ENCODE peak calls at places on chromosomes 16 and 17, in seven cellular contexts. One of them, this sample, is unnamed.

GRCh38 chr16:23765933-23766332 is 11.1 kb downstream of the CHP2 start:
- DNase-seq in HepG2: no peak
- DNase-seq in K562: no peak
- DNase-seq in GM12878: no peak
- DNase-seq in H1: no peak
- DNase-seq in HCT116: no peak
- DNase-seq in SK-N-SH: no peak
- DNase-seq in this sample: no peak

GRCh38 chr16:4360538-4361021 is 9.5 kb upstream of the PAM16 start:
- DNase-seq in SK-N-SH: peak; percentile 81
- DNase-seq in GM12878: no peak
- DNase-seq in HepG2: no peak
- DNase-seq in K562: peak; percentile 63
- DNase-seq in HCT116: no peak
- DNase-seq in H1: no peak
- DNase-seq in this sample: peak; percentile 76

GRCh38 chr16:4381072-4381934 is 9.7 kb downstream of the VASN start:
- DNase-seq in SK-N-SH: no peak
- DNase-seq in GM12878: no peak
- DNase-seq in K562: no peak
- DNase-seq in HCT116: no peak
- DNase-seq in H1: no peak
- DNase-seq in HepG2: no peak
- DNase-seq in this sample: no peak

GRCh38 chr17:76989519-76989918 is 121.3 kb downstream of the MGAT5B start:
- DNase-seq in H1: no peak
- DNase-seq in SK-N-SH: no peak
- DNase-seq in GM12878: no peak
- DNase-seq in K562: no peak
- DNase-seq in HepG2: no peak
- DNase-seq in HCT116: no peak
- DNase-seq in this sample: no peak

GRCh38 chr17:81867952-81868673 is 3.0 kb downstream of the ARHGDIA start:
- DNase-seq in GM12878: no peak
- DNase-seq in K562: no peak
- DNase-seq in HepG2: no peak
- DNase-seq in H1: no peak
- DNase-seq in HCT116: peak; percentile 68
- DNase-seq in SK-N-SH: peak; percentile 51
- DNase-seq in this sample: peak; percentile 38

GRCh38 chr16:75550211-75550662 is 5.8 kb downstream of the TMEM231 start:
- DNase-seq in K562: no peak
- DNase-seq in SK-N-SH: no peak
- DNase-seq in H1: no peak
- DNase-seq in HCT116: no peak
- DNase-seq in GM12878: peak; percentile 69
- DNase-seq in HepG2: peak; percentile 58
- DNase-seq in this sample: peak; percentile 21

GRCh38 chr16:56748191-56748590 is 18.3 kb downstream of the NUP93 start:
- DNase-seq in SK-N-SH: no peak
- DNase-seq in HepG2: no peak
- DNase-seq in H1: no peak
- DNase-seq in K562: no peak
- DNase-seq in HCT116: no peak
- DNase-seq in GM12878: no peak
- DNase-seq in this sample: no peak

GRCh38 chr17:72412650-72413076 is 291.8 kb downstream of the SOX9 start:
- DNase-seq in HCT116: no peak
- DNase-seq in GM12878: no peak
- DNase-seq in HepG2: peak; percentile 70
- DNase-seq in SK-N-SH: no peak
- DNase-seq in H1: no peak
- DNase-seq in K562: no peak
- DNase-seq in this sample: no peak

GRCh38 chr17:82231562-82232321 is 2.9 kb downstream of the SLC16A3 start:
- DNase-seq in HCT116: no peak
- DNase-seq in HepG2: peak; percentile 94
- DNase-seq in SK-N-SH: no peak
- DNase-seq in GM12878: no peak
- DNase-seq in H1: peak; percentile 85
- DNase-seq in K562: peak; percentile 91
- DNase-seq in this sample: peak; percentile 95

GRCh38 chr17:77352441-77352840 is 211.7 kb downstream of the SEC14L1 start:
- DNase-seq in H1: no peak
- DNase-seq in GM12878: no peak
- DNase-seq in K562: no peak
- DNase-seq in HCT116: no peak
- DNase-seq in HepG2: no peak
- DNase-seq in SK-N-SH: no peak
- DNase-seq in this sample: no peak

GRCh38 chr16:50861926-50862325 is 120.0 kb downstream of the CYLD start:
- DNase-seq in HCT116: peak; percentile 46
- DNase-seq in GM12878: no peak
- DNase-seq in SK-N-SH: no peak
- DNase-seq in K562: no peak
- DNase-seq in HepG2: peak; percentile 86
- DNase-seq in H1: no peak
- DNase-seq in this sample: no peak

GRCh38 chr16:19446300-19446846 is 28.7 kb downstream of the TMC5 start:
- DNase-seq in SK-N-SH: no peak
- DNase-seq in GM12878: no peak
- DNase-seq in HCT116: no peak
- DNase-seq in K562: no peak
- DNase-seq in H1: no peak
- DNase-seq in HepG2: no peak
- DNase-seq in this sample: no peak

GRCh38 chr17:9924735-9925191 is 19.7 kb upstream of the RCVRN start:
- DNase-seq in H1: no peak
- DNase-seq in HCT116: peak; percentile 81
- DNase-seq in SK-N-SH: peak; percentile 61
- DNase-seq in HepG2: peak; percentile 66
- DNase-seq in K562: peak; percentile 54
- DNase-seq in GM12878: peak; percentile 48
- DNase-seq in this sample: peak; percentile 50

GRCh38 chr17:47304191-47304590 is 19.6 kb upstream of the EFCAB13 start:
- DNase-seq in K562: no peak
- DNase-seq in HCT116: no peak
- DNase-seq in HepG2: no peak
- DNase-seq in SK-N-SH: no peak
- DNase-seq in H1: no peak
- DNase-seq in GM12878: no peak
- DNase-seq in this sample: no peak

GRCh38 chr17:63033142-63033541 is 67.1 kb downstream of the TANC2 start:
- DNase-seq in HCT116: no peak
- DNase-seq in H1: no peak
- DNase-seq in K562: no peak
- DNase-seq in GM12878: no peak
- DNase-seq in SK-N-SH: no peak
- DNase-seq in HepG2: no peak
- DNase-seq in this sample: no peak
- TF ChIP-seq JUND in HCT116: no peak
- TF ChIP-seq JUND in H1: no peak
- TF ChIP-seq JUND in K562: no peak
- TF ChIP-seq JUND in GM12878: no peak
- TF ChIP-seq JUND in SK-N-SH: no peak
- TF ChIP-seq JUND in HepG2: no peak
- TF ChIP-seq JUND in this sample: no peak

DNA sequence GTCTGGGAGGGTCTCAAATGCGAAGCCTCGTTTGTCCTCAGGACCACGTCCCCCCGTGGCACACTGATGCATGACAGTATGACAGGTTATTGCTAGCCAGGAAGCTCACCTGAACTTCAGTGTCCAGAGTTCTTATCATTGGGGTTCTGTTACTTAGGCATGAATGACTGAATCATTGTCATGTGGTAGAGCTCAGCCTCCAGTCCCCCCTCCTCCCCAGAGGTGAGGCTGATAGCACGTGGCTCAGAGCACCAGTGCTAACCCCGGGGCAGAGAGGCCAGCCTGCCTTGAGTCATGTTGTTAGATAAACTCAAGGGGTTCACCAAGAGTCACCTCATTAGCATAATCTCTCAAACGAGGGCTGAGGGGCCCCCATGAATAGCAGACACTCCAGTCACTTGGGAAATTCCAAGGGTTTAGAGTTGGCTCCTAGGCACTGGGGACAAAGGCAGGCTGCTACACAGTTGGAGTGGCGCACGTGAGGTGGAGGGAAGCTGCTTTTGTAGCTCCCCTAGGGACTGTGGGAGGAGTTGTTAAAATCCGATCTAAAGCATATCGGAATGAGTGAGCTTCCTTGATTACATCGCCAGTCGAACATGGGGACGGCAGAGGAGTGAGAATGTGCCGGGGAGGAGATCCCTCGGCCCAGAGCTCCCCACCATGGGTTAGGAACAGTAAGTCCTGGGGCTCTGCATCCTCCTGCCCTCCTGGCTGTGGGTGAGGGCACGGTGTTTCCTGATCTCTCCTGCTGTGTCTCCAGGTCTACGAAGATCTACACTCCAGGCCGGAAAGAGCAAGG is 18.2 kb downstream of the DHX38 start:
- DNase-seq in SK-N-SH: no peak
- DNase-seq in HepG2: no peak
- DNase-seq in H1: no peak
- DNase-seq in HCT116: no peak
- DNase-seq in GM12878: no peak
- DNase-seq in K562: peak; percentile 50
- DNase-seq in this sample: no peak
- TF ChIP-seq JUND in SK-N-SH: no peak
- TF ChIP-seq JUND in HepG2: no peak
- TF ChIP-seq JUND in H1: no peak
- TF ChIP-seq JUND in HCT116: no peak
- TF ChIP-seq JUND in GM12878: no peak
- TF ChIP-seq JUND in K562: no peak
- TF ChIP-seq JUND in this sample: no peak

GRCh38 chr17:7747586-7747985 is 30.0 kb downstream of the DNAH2 start:
- DNase-seq in GM12878: no peak
- DNase-seq in K562: no peak
- DNase-seq in HCT116: no peak
- DNase-seq in HepG2: peak; percentile 34
- DNase-seq in SK-N-SH: no peak
- DNase-seq in H1: no peak
- DNase-seq in this sample: no peak
- TF ChIP-seq JUND in GM12878: no peak
- TF ChIP-seq JUND in K562: no peak
- TF ChIP-seq JUND in HCT116: no peak
- TF ChIP-seq JUND in HepG2: no peak
- TF ChIP-seq JUND in SK-N-SH: peak; percentile 28
- TF ChIP-seq JUND in H1: no peak
- TF ChIP-seq JUND in this sample: no peak

GRCh38 chr17:15513859-15514446 is 46.5 kb upstream of the CDRT4 start:
- DNase-seq in HCT116: no peak
- DNase-seq in HepG2: no peak
- DNase-seq in K562: no peak
- DNase-seq in SK-N-SH: no peak
- DNase-seq in H1: no peak
- DNase-seq in GM12878: no peak
- DNase-seq in this sample: no peak

GRCh38 chr17:15516150-15516549 is 47.1 kb downstream of the TVP23C start:
- DNase-seq in K562: no peak
- DNase-seq in H1: no peak
- DNase-seq in GM12878: no peak
- DNase-seq in SK-N-SH: no peak
- DNase-seq in HepG2: no peak
- DNase-seq in HCT116: no peak
- DNase-seq in this sample: no peak

GRCh38 chr17:15512310-15512709 is 44.9 kb upstream of the CDRT4 start:
- DNase-seq in HepG2: no peak
- DNase-seq in H1: no peak
- DNase-seq in GM12878: no peak
- DNase-seq in HCT116: no peak
- DNase-seq in SK-N-SH: no peak
- DNase-seq in K562: no peak
- DNase-seq in this sample: no peak

GRCh38 chr17:15513058-15513858 is 45.8 kb upstream of the CDRT4 start:
- DNase-seq in H1: no peak
- DNase-seq in GM12878: no peak
- DNase-seq in HCT116: no peak
- DNase-seq in K562: no peak
- DNase-seq in SK-N-SH: no peak
- DNase-seq in HepG2: no peak
- DNase-seq in this sample: no peak

DNA sequence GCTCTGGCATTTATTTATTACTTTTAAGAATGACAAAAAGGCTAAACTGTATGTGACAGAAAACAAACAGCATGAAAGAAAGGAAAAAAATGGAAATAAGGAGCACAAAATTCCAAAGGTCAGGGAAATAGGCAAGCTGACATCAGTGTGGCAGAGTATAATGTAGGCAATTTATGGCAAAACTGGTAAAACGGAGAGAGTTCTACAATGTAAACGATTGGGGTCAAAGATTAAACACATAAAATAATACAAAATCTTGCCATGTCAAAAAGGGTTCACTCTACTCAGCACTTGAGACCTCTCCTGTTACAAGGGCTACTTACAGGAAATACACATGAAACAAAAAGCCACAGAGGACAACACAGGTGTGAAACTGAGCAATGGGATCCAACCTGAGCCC is 47.0 kb upstream of the CDRT4 start:
- DNase-seq in HepG2: no peak
- DNase-seq in K562: no peak
- DNase-seq in GM12878: no peak
- DNase-seq in H1: no peak
- DNase-seq in SK-N-SH: no peak
- DNase-seq in HCT116: no peak
- DNase-seq in this sample: no peak
- TF ChIP-seq JUND in HepG2: no peak
- TF ChIP-seq JUND in K562: no peak
- TF ChIP-seq JUND in GM12878: no peak
- TF ChIP-seq JUND in H1: no peak
- TF ChIP-seq JUND in SK-N-SH: no peak
- TF ChIP-seq JUND in HCT116: no peak
- TF ChIP-seq JUND in this sample: no peak

GRCh38 chr17:57986841-57987581 is 1.0 kb downstream of the VEZF1 start:
- DNase-seq in HCT116: no peak
- DNase-seq in H1: no peak
- DNase-seq in K562: peak; percentile 55
- DNase-seq in HepG2: peak; percentile 89
- DNase-seq in GM12878: no peak
- DNase-seq in SK-N-SH: no peak
- DNase-seq in this sample: peak; percentile 58
- TF ChIP-seq JUND in HCT116: peak; percentile 35
- TF ChIP-seq JUND in H1: peak; percentile 86
- TF ChIP-seq JUND in K562: peak; percentile 59
- TF ChIP-seq JUND in HepG2: peak; percentile 66
- TF ChIP-seq JUND in GM12878: no peak
- TF ChIP-seq JUND in SK-N-SH: peak; percentile 75
- TF ChIP-seq JUND in this sample: no peak

GRCh38 chr17:21167303-21167702 is 40.5 kb downstream of the DHRS7B start:
- DNase-seq in H1: no peak
- DNase-seq in GM12878: no peak
- DNase-seq in HepG2: no peak
- DNase-seq in K562: no peak
- DNase-seq in SK-N-SH: no peak
- DNase-seq in HCT116: no peak
- DNase-seq in this sample: no peak
- TF ChIP-seq JUND in H1: no peak
- TF ChIP-seq JUND in GM12878: no peak
- TF ChIP-seq JUND in HepG2: no peak
- TF ChIP-seq JUND in K562: no peak
- TF ChIP-seq JUND in SK-N-SH: no peak
- TF ChIP-seq JUND in HCT116: no peak
- TF ChIP-seq JUND in this sample: no peak